ENCODE peak calls at places on chromosomes 4 and X, in four cellular contexts. S, X, F and M are unnamed samples.

GRCh38 chrX:7330971-7331746 is 183.2 kb upstream of the PUDP start:
- DNase-seq in S (peak), X (peak), F (no peak), M (no peak)

GRCh38 chrX:152822383-152823086 is 8.0 kb downstream of the CETN2 start:
- DNase-seq in S (no peak), X (no peak), F (no peak), M (no peak)

GRCh38 chrX:153689654-153690465 is 2.1 kb downstream of the SLC6A8 start:
- DNase-seq in S (peak), X (peak), F (no peak), M (peak)

GRCh38 chrX:133546441-133546840 is 131.2 kb upstream of the GPC4 start:
- DNase-seq in S (no peak), X (no peak), F (no peak), M (peak)

GRCh38 chr4:10066704-10067651 is 45.7 kb upstream of the SLC2A9 start:
- DNase-seq in S (no peak), X (no peak), F (peak), M (no peak)

GRCh38 chr4:24662065-24662464 is 77.7 kb upstream of the DHX15 start:
- DNase-seq in S (no peak), X (no peak), F (peak), M (no peak)

GRCh38 chrX:120365320-120365719 is 3.4 kb downstream of the ATP1B4 start:
- DNase-seq in S (peak), X (peak), F (peak), M (peak)

GRCh38 chrX:122196338-122196737 is 987.7 kb upstream of the GRIA3 start:
- DNase-seq in S (no peak), X (no peak), F (no peak), M (no peak)

GRCh38 chrX:10529344-10529743 is 91.0 kb downstream of the MID1 start:
- DNase-seq in S (no peak), X (no peak), F (no peak), M (no peak)

GRCh38 chrX:102966701-102967100 is 29.6 kb downstream of the RAB40AL start:
- DNase-seq in S (no peak), X (no peak), F (no peak), M (no peak)

GRCh38 chr4:40238008-40238699 is 41.3 kb downstream of the RHOH start:
- DNase-seq in S (no peak), X (no peak), F (no peak), M (no peak)

GRCh38 chr4:101853028-101853427 is 62.5 kb downstream of the BANK1 start:
- DNase-seq in S (no peak), X (no peak), F (no peak), M (no peak)

GRCh38 chrX:106862972-106863688 is 40.0 kb downstream of the RIPPLY1 start:
- DNase-seq in S (peak), X (no peak), F (no peak), M (peak)

GRCh38 chrX:1925053-1925481 is 310.2 kb downstream of the ASMT start:
- DNase-seq in S (no peak), X (no peak), F (no peak), M (no peak)

GRCh38 chr4:7815562-7815961 is 124.1 kb downstream of the AFAP1 start:
- DNase-seq in S (peak), X (no peak), F (no peak), M (no peak)

GRCh38 chr4:8740666-8741395 is 130.8 kb downstream of the HMX1 start:
- DNase-seq in S (no peak), X (no peak), F (peak), M (no peak)

GRCh38 chr4:128241425-128241913 is 46.1 kb downstream of the PGRMC2 start:
- DNase-seq in S (no peak), X (no peak), F (no peak), M (no peak)

GRCh38 chr4:73715659-73716058 is 24.7 kb upstream of the CXCL8 start:
- DNase-seq in S (no peak), X (no peak), F (no peak), M (no peak)

GRCh38 chrX:76428243-76429130 is 977 bp downstream of the MAGEE1 start:
- DNase-seq in S (peak), X (peak), F (peak), M (no peak)

GRCh38 chr4:78056265-78057129 is 626 bp upstream of the FRAS1 start:
- DNase-seq in S (peak), X (peak), F (peak), M (no peak)

GRCh38 chr4:173958445-173958844 is 325.0 kb downstream of the FBXO8 start:
- DNase-seq in S (no peak), X (no peak), F (no peak), M (no peak)

GRCh38 chrX:47540754-47541538 is 20.1 kb upstream of the ARAF start:
- DNase-seq in S (peak), X (peak), F (peak), M (peak)
- TF ChIP-seq POLR2A in S (peak), X (peak), F (no peak), M (no peak)

DNA sequence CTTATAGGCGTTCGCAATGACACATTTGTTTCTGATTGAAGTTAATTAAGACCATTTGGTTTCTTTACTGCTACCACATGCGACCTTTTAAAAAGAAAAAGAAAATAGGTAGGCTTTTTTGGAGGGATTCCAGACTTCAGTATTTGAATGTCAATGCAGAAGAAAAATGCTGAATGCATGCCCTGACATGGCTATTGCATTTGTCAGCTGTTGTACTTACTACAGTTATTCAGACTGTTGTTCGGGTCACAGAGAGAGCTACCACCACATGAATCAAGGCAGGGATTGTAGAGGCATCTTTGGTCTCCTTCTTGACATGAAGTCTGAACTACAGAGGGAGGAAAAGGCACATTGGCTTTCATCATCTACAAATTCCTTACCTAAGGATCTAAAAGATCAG is 163.7 kb downstream of the CORIN start:
- DNase-seq in S (no peak), X (no peak), F (no peak), M (no peak)
- TF ChIP-seq POLR2A in S (no peak), X (no peak), F (no peak), M (no peak)

DNA sequence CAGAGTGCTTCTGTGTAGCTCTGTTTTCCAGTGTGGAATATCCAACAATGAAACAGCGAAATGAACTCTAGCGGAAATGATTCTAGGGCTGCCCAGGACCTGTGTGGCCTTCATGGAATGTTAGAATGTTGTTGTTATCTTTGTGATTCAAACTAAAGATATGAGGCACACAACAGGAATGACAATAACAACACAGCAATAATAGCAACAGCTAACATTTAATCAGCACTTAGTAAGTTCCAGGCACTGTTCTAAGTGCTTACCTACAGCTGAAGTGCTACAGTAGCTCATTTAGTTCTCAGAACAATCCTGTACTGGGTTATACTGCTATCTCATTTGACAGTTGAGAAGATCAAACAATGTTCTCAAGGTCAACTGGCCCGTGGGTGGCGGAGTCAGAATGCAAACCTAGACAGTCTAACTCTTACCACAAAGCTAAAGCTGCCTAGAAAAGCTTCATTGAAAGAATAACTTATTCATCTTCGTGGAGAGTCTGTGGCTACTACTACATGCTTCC is 63.7 kb downstream of the MAML3 start:
- DNase-seq in S (no peak), X (no peak), F (no peak), M (no peak)
- TF ChIP-seq POLR2A in S (no peak), X (no peak), F (no peak), M (no peak)

DNA sequence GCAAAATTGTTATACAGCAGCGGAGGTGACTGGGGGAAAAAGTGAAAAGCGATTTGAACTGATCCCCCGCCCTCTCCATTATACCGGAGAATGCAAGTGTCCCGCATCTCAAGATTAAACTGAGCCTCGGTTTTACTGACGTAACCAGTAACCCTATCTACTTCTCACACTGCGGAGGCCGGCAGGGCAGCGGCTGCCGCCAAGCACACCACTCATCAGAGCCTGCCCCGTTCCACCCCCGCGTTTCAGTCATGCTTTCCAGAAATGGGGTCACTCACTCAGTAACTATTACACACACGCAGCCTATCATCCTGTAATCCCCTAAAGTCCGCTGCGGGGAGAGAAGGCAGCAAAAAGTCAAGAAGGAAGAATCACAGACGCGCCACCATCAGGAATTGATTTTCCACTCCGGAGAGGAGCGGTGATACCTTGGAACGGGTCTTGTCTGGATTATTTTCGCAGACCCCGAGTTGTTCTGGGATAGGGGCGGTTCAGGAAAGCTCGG is 1.4 kb downstream of the RPS6KA3 start:
- DNase-seq in S (peak), X (peak), F (peak), M (peak)
- TF ChIP-seq POLR2A in S (peak), X (peak), F (no peak), M (peak)

GRCh38 chrX:30576881-30577280 is 685 bp downstream of the TASL start:
- DNase-seq in S (no peak), X (no peak), F (no peak), M (no peak)
- TF ChIP-seq POLR2A in S (no peak), X (no peak), F (no peak), M (no peak)